ENCODE peak calls at places on chromosomes 1 and 21, in eight cellular contexts. One of them, this sample, is unnamed.

GRCh38 chr1:7517611-7518330 is 253.3 kb upstream of the VAMP3 start:
- DNase-seq in stimulated activated CD4-positive, alpha-beta T cell treated with anti-CD3 and anti-CD28 coated beads, Interleukin-15, amount 100 ng/mL, for 48 hours: no peak
- DNase-seq in T-helper 2 cell: no peak
- DNase-seq in NCI-H446: no peak
- DNase-seq in GF-D8: no peak
- DNase-seq in NCI-H524: no peak
- DNase-seq in activated effector memory CD4-positive, alpha-beta T cell treated with anti-CD3 and anti-CD28 coated beads, Interleukin-2, amount 50 U/mL, for 16 hours: no peak
- DNase-seq in GM04503: no peak
- DNase-seq in this sample: no peak

GRCh38 chr1:6087958-6088357 is 42.3 kb downstream of the KCNAB2 start:
- DNase-seq in stimulated activated CD4-positive, alpha-beta T cell treated with anti-CD3 and anti-CD28 coated beads, Interleukin-15, amount 100 ng/mL, for 48 hours: no peak
- DNase-seq in T-helper 2 cell: no peak
- DNase-seq in NCI-H446: no peak
- DNase-seq in GF-D8: no peak
- DNase-seq in NCI-H524: no peak
- DNase-seq in activated effector memory CD4-positive, alpha-beta T cell treated with anti-CD3 and anti-CD28 coated beads, Interleukin-2, amount 50 U/mL, for 16 hours: no peak
- DNase-seq in GM04503: no peak
- DNase-seq in this sample: no peak

GRCh38 chr21:17523007-17523451 is 10.2 kb downstream of the CXADR start:
- DNase-seq in stimulated activated CD4-positive, alpha-beta T cell treated with anti-CD3 and anti-CD28 coated beads, Interleukin-15, amount 100 ng/mL, for 48 hours: no peak
- DNase-seq in T-helper 2 cell: no peak
- DNase-seq in NCI-H446: no peak
- DNase-seq in GF-D8: no peak
- DNase-seq in NCI-H524: no peak
- DNase-seq in activated effector memory CD4-positive, alpha-beta T cell treated with anti-CD3 and anti-CD28 coated beads, Interleukin-2, amount 50 U/mL, for 16 hours: no peak
- DNase-seq in GM04503: no peak
- DNase-seq in this sample: no peak

GRCh38 chr1:151222130-151222529 is 23.8 kb downstream of the PIP5K1A start:
- DNase-seq in stimulated activated CD4-positive, alpha-beta T cell treated with anti-CD3 and anti-CD28 coated beads, Interleukin-15, amount 100 ng/mL, for 48 hours: no peak
- DNase-seq in T-helper 2 cell: no peak
- DNase-seq in NCI-H446: no peak
- DNase-seq in GF-D8: no peak
- DNase-seq in NCI-H524: no peak
- DNase-seq in activated effector memory CD4-positive, alpha-beta T cell treated with anti-CD3 and anti-CD28 coated beads, Interleukin-2, amount 50 U/mL, for 16 hours: no peak
- DNase-seq in GM04503: no peak
- DNase-seq in this sample: no peak

GRCh38 chr1:15424146-15424667 is 14.0 kb upstream of the CTRC start:
- DNase-seq in stimulated activated CD4-positive, alpha-beta T cell treated with anti-CD3 and anti-CD28 coated beads, Interleukin-15, amount 100 ng/mL, for 48 hours: no peak
- DNase-seq in T-helper 2 cell: no peak
- DNase-seq in NCI-H446: no peak
- DNase-seq in GF-D8: peak
- DNase-seq in NCI-H524: no peak
- DNase-seq in activated effector memory CD4-positive, alpha-beta T cell treated with anti-CD3 and anti-CD28 coated beads, Interleukin-2, amount 50 U/mL, for 16 hours: no peak
- DNase-seq in GM04503: no peak
- DNase-seq in this sample: peak

GRCh38 chr1:6625579-6626149 is 996 bp downstream of the THAP3 start:
- DNase-seq in stimulated activated CD4-positive, alpha-beta T cell treated with anti-CD3 and anti-CD28 coated beads, Interleukin-15, amount 100 ng/mL, for 48 hours: no peak
- DNase-seq in T-helper 2 cell: no peak
- DNase-seq in NCI-H446: no peak
- DNase-seq in GF-D8: no peak
- DNase-seq in NCI-H524: no peak
- DNase-seq in activated effector memory CD4-positive, alpha-beta T cell treated with anti-CD3 and anti-CD28 coated beads, Interleukin-2, amount 50 U/mL, for 16 hours: no peak
- DNase-seq in GM04503: peak
- DNase-seq in this sample: no peak

GRCh38 chr21:21415741-21416140 is 417.5 kb downstream of the NCAM2 start:
- DNase-seq in stimulated activated CD4-positive, alpha-beta T cell treated with anti-CD3 and anti-CD28 coated beads, Interleukin-15, amount 100 ng/mL, for 48 hours: no peak
- DNase-seq in T-helper 2 cell: no peak
- DNase-seq in NCI-H446: no peak
- DNase-seq in GF-D8: no peak
- DNase-seq in NCI-H524: no peak
- DNase-seq in activated effector memory CD4-positive, alpha-beta T cell treated with anti-CD3 and anti-CD28 coated beads, Interleukin-2, amount 50 U/mL, for 16 hours: no peak
- DNase-seq in GM04503: no peak
- DNase-seq in this sample: no peak

GRCh38 chr21:39169906-39170305 is 13.3 kb downstream of the PSMG1 start:
- DNase-seq in stimulated activated CD4-positive, alpha-beta T cell treated with anti-CD3 and anti-CD28 coated beads, Interleukin-15, amount 100 ng/mL, for 48 hours: no peak
- DNase-seq in T-helper 2 cell: no peak
- DNase-seq in NCI-H446: no peak
- DNase-seq in GF-D8: no peak
- DNase-seq in NCI-H524: no peak
- DNase-seq in activated effector memory CD4-positive, alpha-beta T cell treated with anti-CD3 and anti-CD28 coated beads, Interleukin-2, amount 50 U/mL, for 16 hours: no peak
- DNase-seq in GM04503: no peak
- DNase-seq in this sample: no peak

GRCh38 chr1:243968413-243968812 is 82.7 kb upstream of the ZBTB18 start:
- DNase-seq in stimulated activated CD4-positive, alpha-beta T cell treated with anti-CD3 and anti-CD28 coated beads, Interleukin-15, amount 100 ng/mL, for 48 hours: no peak
- DNase-seq in T-helper 2 cell: no peak
- DNase-seq in NCI-H446: no peak
- DNase-seq in GF-D8: no peak
- DNase-seq in NCI-H524: no peak
- DNase-seq in activated effector memory CD4-positive, alpha-beta T cell treated with anti-CD3 and anti-CD28 coated beads, Interleukin-2, amount 50 U/mL, for 16 hours: no peak
- DNase-seq in GM04503: no peak
- DNase-seq in this sample: no peak

GRCh38 chr1:164780863-164781262 is 221.9 kb downstream of the PBX1 start:
- DNase-seq in stimulated activated CD4-positive, alpha-beta T cell treated with anti-CD3 and anti-CD28 coated beads, Interleukin-15, amount 100 ng/mL, for 48 hours: no peak
- DNase-seq in T-helper 2 cell: no peak
- DNase-seq in NCI-H446: no peak
- DNase-seq in GF-D8: no peak
- DNase-seq in NCI-H524: no peak
- DNase-seq in activated effector memory CD4-positive, alpha-beta T cell treated with anti-CD3 and anti-CD28 coated beads, Interleukin-2, amount 50 U/mL, for 16 hours: no peak
- DNase-seq in GM04503: peak
- DNase-seq in this sample: no peak

GRCh38 chr1:214551436-214552173 is at the start of gene PTPN14:
- DNase-seq in stimulated activated CD4-positive, alpha-beta T cell treated with anti-CD3 and anti-CD28 coated beads, Interleukin-15, amount 100 ng/mL, for 48 hours: no peak
- DNase-seq in T-helper 2 cell: no peak
- DNase-seq in NCI-H446: peak
- DNase-seq in GF-D8: no peak
- DNase-seq in NCI-H524: peak
- DNase-seq in activated effector memory CD4-positive, alpha-beta T cell treated with anti-CD3 and anti-CD28 coated beads, Interleukin-2, amount 50 U/mL, for 16 hours: no peak
- DNase-seq in GM04503: peak
- DNase-seq in this sample: peak

GRCh38 chr1:192610114-192610958 is 25.6 kb upstream of the RGS13 start:
- DNase-seq in stimulated activated CD4-positive, alpha-beta T cell treated with anti-CD3 and anti-CD28 coated beads, Interleukin-15, amount 100 ng/mL, for 48 hours: no peak
- DNase-seq in T-helper 2 cell: no peak
- DNase-seq in NCI-H446: peak
- DNase-seq in GF-D8: no peak
- DNase-seq in NCI-H524: no peak
- DNase-seq in activated effector memory CD4-positive, alpha-beta T cell treated with anti-CD3 and anti-CD28 coated beads, Interleukin-2, amount 50 U/mL, for 16 hours: no peak
- DNase-seq in GM04503: no peak
- DNase-seq in this sample: no peak

GRCh38 chr1:16013220-16013907 is 4.5 kb downstream of the HSPB7 start:
- DNase-seq in stimulated activated CD4-positive, alpha-beta T cell treated with anti-CD3 and anti-CD28 coated beads, Interleukin-15, amount 100 ng/mL, for 48 hours: peak
- DNase-seq in T-helper 2 cell: no peak
- DNase-seq in NCI-H446: no peak
- DNase-seq in GF-D8: no peak
- DNase-seq in NCI-H524: no peak
- DNase-seq in activated effector memory CD4-positive, alpha-beta T cell treated with anti-CD3 and anti-CD28 coated beads, Interleukin-2, amount 50 U/mL, for 16 hours: peak
- DNase-seq in GM04503: no peak
- DNase-seq in this sample: peak

GRCh38 chr1:221002601-221003000 is 123.4 kb downstream of the HLX start:
- DNase-seq in stimulated activated CD4-positive, alpha-beta T cell treated with anti-CD3 and anti-CD28 coated beads, Interleukin-15, amount 100 ng/mL, for 48 hours: no peak
- DNase-seq in T-helper 2 cell: no peak
- DNase-seq in NCI-H446: no peak
- DNase-seq in GF-D8: no peak
- DNase-seq in NCI-H524: no peak
- DNase-seq in activated effector memory CD4-positive, alpha-beta T cell treated with anti-CD3 and anti-CD28 coated beads, Interleukin-2, amount 50 U/mL, for 16 hours: no peak
- DNase-seq in GM04503: no peak
- DNase-seq in this sample: no peak

GRCh38 chr1:200029035-200029623 is 1.6 kb downstream of the NR5A2 start:
- DNase-seq in stimulated activated CD4-positive, alpha-beta T cell treated with anti-CD3 and anti-CD28 coated beads, Interleukin-15, amount 100 ng/mL, for 48 hours: no peak
- DNase-seq in T-helper 2 cell: no peak
- DNase-seq in NCI-H446: no peak
- DNase-seq in GF-D8: no peak
- DNase-seq in NCI-H524: peak
- DNase-seq in activated effector memory CD4-positive, alpha-beta T cell treated with anti-CD3 and anti-CD28 coated beads, Interleukin-2, amount 50 U/mL, for 16 hours: no peak
- DNase-seq in GM04503: no peak
- DNase-seq in this sample: no peak

GRCh38 chr1:168431882-168432281 is 111.9 kb downstream of the XCL2 start:
- DNase-seq in stimulated activated CD4-positive, alpha-beta T cell treated with anti-CD3 and anti-CD28 coated beads, Interleukin-15, amount 100 ng/mL, for 48 hours: no peak
- DNase-seq in T-helper 2 cell: no peak
- DNase-seq in NCI-H446: no peak
- DNase-seq in GF-D8: no peak
- DNase-seq in NCI-H524: no peak
- DNase-seq in activated effector memory CD4-positive, alpha-beta T cell treated with anti-CD3 and anti-CD28 coated beads, Interleukin-2, amount 50 U/mL, for 16 hours: no peak
- DNase-seq in GM04503: no peak
- DNase-seq in this sample: no peak

GRCh38 chr21:41630249-41630648 is 122.3 kb upstream of the TMPRSS2 start:
- DNase-seq in stimulated activated CD4-positive, alpha-beta T cell treated with anti-CD3 and anti-CD28 coated beads, Interleukin-15, amount 100 ng/mL, for 48 hours: no peak
- DNase-seq in T-helper 2 cell: no peak
- DNase-seq in NCI-H446: no peak
- DNase-seq in GF-D8: no peak
- DNase-seq in NCI-H524: no peak
- DNase-seq in activated effector memory CD4-positive, alpha-beta T cell treated with anti-CD3 and anti-CD28 coated beads, Interleukin-2, amount 50 U/mL, for 16 hours: no peak
- DNase-seq in GM04503: peak
- DNase-seq in this sample: peak

GRCh38 chr1:115330480-115331013 is 7.5 kb downstream of the NGF start:
- DNase-seq in stimulated activated CD4-positive, alpha-beta T cell treated with anti-CD3 and anti-CD28 coated beads, Interleukin-15, amount 100 ng/mL, for 48 hours: no peak
- DNase-seq in T-helper 2 cell: no peak
- DNase-seq in NCI-H446: no peak
- DNase-seq in GF-D8: no peak
- DNase-seq in NCI-H524: no peak
- DNase-seq in activated effector memory CD4-positive, alpha-beta T cell treated with anti-CD3 and anti-CD28 coated beads, Interleukin-2, amount 50 U/mL, for 16 hours: no peak
- DNase-seq in GM04503: peak
- DNase-seq in this sample: no peak

GRCh38 chr1:58919986-58920376 is 136.1 kb upstream of the JUN start:
- DNase-seq in stimulated activated CD4-positive, alpha-beta T cell treated with anti-CD3 and anti-CD28 coated beads, Interleukin-15, amount 100 ng/mL, for 48 hours: no peak
- DNase-seq in T-helper 2 cell: no peak
- DNase-seq in NCI-H446: no peak
- DNase-seq in GF-D8: peak
- DNase-seq in NCI-H524: peak
- DNase-seq in activated effector memory CD4-positive, alpha-beta T cell treated with anti-CD3 and anti-CD28 coated beads, Interleukin-2, amount 50 U/mL, for 16 hours: no peak
- DNase-seq in GM04503: no peak
- DNase-seq in this sample: no peak

GRCh38 chr1:168629466-168629865 is 53.1 kb downstream of the XCL1 start:
- DNase-seq in stimulated activated CD4-positive, alpha-beta T cell treated with anti-CD3 and anti-CD28 coated beads, Interleukin-15, amount 100 ng/mL, for 48 hours: no peak
- DNase-seq in T-helper 2 cell: no peak
- DNase-seq in NCI-H446: no peak
- DNase-seq in GF-D8: no peak
- DNase-seq in NCI-H524: no peak
- DNase-seq in activated effector memory CD4-positive, alpha-beta T cell treated with anti-CD3 and anti-CD28 coated beads, Interleukin-2, amount 50 U/mL, for 16 hours: no peak
- DNase-seq in GM04503: no peak
- DNase-seq in this sample: no peak

GRCh38 chr1:113396585-113396984 is 6.3 kb downstream of the MAGI3 start:
- DNase-seq in stimulated activated CD4-positive, alpha-beta T cell treated with anti-CD3 and anti-CD28 coated beads, Interleukin-15, amount 100 ng/mL, for 48 hours: no peak
- DNase-seq in T-helper 2 cell: no peak
- DNase-seq in NCI-H446: no peak
- DNase-seq in GF-D8: no peak
- DNase-seq in NCI-H524: no peak
- DNase-seq in activated effector memory CD4-positive, alpha-beta T cell treated with anti-CD3 and anti-CD28 coated beads, Interleukin-2, amount 50 U/mL, for 16 hours: no peak
- DNase-seq in GM04503: peak
- DNase-seq in this sample: no peak

GRCh38 chr1:61746768-61747167 is 4.5 kb downstream of the PATJ start:
- DNase-seq in stimulated activated CD4-positive, alpha-beta T cell treated with anti-CD3 and anti-CD28 coated beads, Interleukin-15, amount 100 ng/mL, for 48 hours: no peak
- DNase-seq in T-helper 2 cell: no peak
- DNase-seq in NCI-H446: no peak
- DNase-seq in GF-D8: no peak
- DNase-seq in NCI-H524: no peak
- DNase-seq in activated effector memory CD4-positive, alpha-beta T cell treated with anti-CD3 and anti-CD28 coated beads, Interleukin-2, amount 50 U/mL, for 16 hours: no peak
- DNase-seq in GM04503: no peak
- DNase-seq in this sample: no peak